ENCODE peak calls at places on chromosome 3, in five cellular contexts. X is IMR-90, E is mesenchymal stem cell, Q is neuronal stem cell, K is H9. A is an unnamed sample.

GRCh38 chr3:191721390-191721801 is 260.4 kb downstream of the PYDC2 start:
- DNase-seq in X (no peak), E (no peak), Q (no peak), K (no peak), A (no peak)

GRCh38 chr3:146532406-146532805 is 12.0 kb downstream of the PLSCR1 start:
- DNase-seq in X (no peak), E (peak), Q (no peak), K (no peak), A (no peak)

GRCh38 chr3:102297259-102297658 is 137.6 kb upstream of the ZPLD1 start:
- DNase-seq in X (no peak), E (no peak), Q (no peak), K (no peak), A (no peak)

GRCh38 chr3:43171770-43172169 is 65.9 kb upstream of the POMGNT2 start:
- DNase-seq in X (no peak), E (no peak), Q (no peak), K (no peak), A (no peak)

GRCh38 chr3:170614214-170614966 is 28.5 kb upstream of the SLC7A14 start:
- DNase-seq in X (peak), E (peak), Q (no peak), K (no peak), A (peak)

GRCh38 chr3:137295336-137295735 is 337.6 kb downstream of the IL20RB start:
- DNase-seq in X (no peak), E (no peak), Q (no peak), K (no peak), A (no peak)

GRCh38 chr3:14775574-14775973 is 43.2 kb upstream of the FGD5 start:
- DNase-seq in X (no peak), E (no peak), Q (no peak), K (no peak), A (peak)

GRCh38 chr3:114848643-114849350 is 298.3 kb downstream of the ZBTB20 start:
- DNase-seq in X (no peak), E (no peak), Q (no peak), K (no peak), A (no peak)

GRCh38 chr3:169365993-169366915 is 297.3 kb downstream of the MECOM start:
- DNase-seq in X (no peak), E (no peak), Q (no peak), K (no peak), A (no peak)

GRCh38 chr3:180295811-180296210 is 259.1 kb upstream of the PEX5L start:
- DNase-seq in X (peak), E (no peak), Q (no peak), K (no peak), A (peak)

GRCh38 chr3:159252274-159252673 is 450.4 kb downstream of the MFSD1 start:
- DNase-seq in X (no peak), E (peak), Q (no peak), K (no peak), A (no peak)

GRCh38 chr3:106533761-106534160 is 664.9 kb upstream of the CBLB start:
- DNase-seq in X (no peak), E (no peak), Q (no peak), K (no peak), A (no peak)

GRCh38 chr3:70916375-70917055 is 604.1 kb upstream of the MDFIC2 start:
- DNase-seq in X (peak), E (no peak), Q (no peak), K (no peak), A (no peak)

GRCh38 chr3:70914889-70915288 is 602.5 kb upstream of the MDFIC2 start:
- DNase-seq in X (no peak), E (no peak), Q (no peak), K (no peak), A (no peak)

GRCh38 chr3:70911719-70912118 is 599.3 kb upstream of the MDFIC2 start:
- DNase-seq in X (no peak), E (no peak), Q (no peak), K (no peak), A (no peak)
- H3K18ac ChIP-seq in X (no peak), E (no peak), Q (no peak), K (no peak), A (no peak)

GRCh38 chr3:94259291-94259690 is 196.4 kb downstream of the NSUN3 start:
- DNase-seq in X (no peak), E (no peak), Q (no peak), K (no peak), A (peak)
- H3K18ac ChIP-seq in X (no peak), E (no peak), Q (no peak), K (no peak), A (peak)

GRCh38 chr3:183884097-183884436 is 613 bp downstream of the PARL start:
- DNase-seq in X (no peak), E (no peak), Q (no peak), K (no peak), A (peak)
- H3K18ac ChIP-seq in X (no peak), E (peak), Q (no peak), K (no peak), A (peak)

GRCh38 chr3:119293105-119293683 is 989 bp upstream of the ARHGAP31 start:
- DNase-seq in X (no peak), E (no peak), Q (no peak), K (no peak), A (no peak)
- H3K18ac ChIP-seq in X (no peak), E (peak), Q (no peak), K (no peak), A (no peak)

GRCh38 chr3:113247664-113248458 is 36.5 kb downstream of the BOC start:
- DNase-seq in X (no peak), E (no peak), Q (no peak), K (no peak), A (no peak)
- H3K18ac ChIP-seq in X (no peak), E (peak), Q (no peak), K (no peak), A (no peak)

GRCh38 chr3:150754896-150755295 is 8.1 kb downstream of the SIAH2 start:
- DNase-seq in X (no peak), E (no peak), Q (no peak), K (no peak), A (no peak)
- H3K18ac ChIP-seq in X (no peak), E (no peak), Q (no peak), K (no peak), A (no peak)

GRCh38 chr3:47394867-47395266 is 14.0 kb downstream of the PTPN23 start:
- DNase-seq in X (peak), E (peak), Q (no peak), K (no peak), A (no peak)
- H3K18ac ChIP-seq in X (no peak), E (peak), Q (no peak), K (no peak), A (no peak)

A was measured in mesendoderm.